ENCODE peak calls at places on chromosomes 2 and 18, in eight cellular contexts. B is stimulated activated naive CD4-positive, alpha-beta T cell; A is ELR; M is heart left ventricle; L is T-helper 1 cell; O is activated effector memory CD4-positive, alpha-beta T cell treated with anti-CD3 and anti-CD28 coated beads, Interleukin-2, amount 50 U/mL, for 16 hours; V is NCI-H2081; X is GM03348. D is an unnamed sample.

GRCh38 chr2:29233428-29233827 is 118.2 kb downstream of the CLIP4 start:
- DNase-seq in L (no peak), B (no peak), O (peak; percentile 49), X (no peak), M (no peak), A (no peak), V (no peak), D (no peak)

GRCh38 chr2:46964835-46965560 is 49.4 kb upstream of the MCFD2 start:
- DNase-seq in X (peak; percentile 43), M (no peak), O (no peak), B (no peak), A (no peak), V (no peak), L (no peak), D (no peak)

GRCh38 chr2:203886579-203887230 is 19.1 kb downstream of the CTLA4 start:
- DNase-seq in L (no peak), A (no peak), X (no peak), V (no peak), B (no peak), M (no peak), O (no peak), D (no peak)

GRCh38 chr18:47263828-47264314 is 12.4 kb upstream of the SKOR2 start:
- DNase-seq in B (no peak), O (no peak), X (no peak), A (peak; percentile 18), L (no peak), V (no peak), M (no peak), D (no peak)

GRCh38 chr2:223563462-223563861 is 38.7 kb downstream of the SCG2 start:
- DNase-seq in L (no peak), B (no peak), X (peak; percentile 66), A (peak; percentile 95), O (no peak), M (no peak), V (peak; percentile 78), D (no peak)

GRCh38 chr2:67137699-67138098 is 259.4 kb upstream of the ETAA1 start:
- DNase-seq in V (peak; percentile 83), M (no peak), X (no peak), A (no peak), L (no peak), O (no peak), B (no peak), D (no peak)

GRCh38 chr2:191970867-191971266 is 124.0 kb upstream of the CAVIN2 start:
- DNase-seq in M (no peak), L (no peak), B (no peak), V (no peak), O (no peak), X (no peak), A (no peak), D (no peak)

GRCh38 chr2:159462961-159463360 is 153.4 kb downstream of the BAZ2B start:
- DNase-seq in X (no peak), L (no peak), B (no peak), O (no peak), V (no peak), M (no peak), A (no peak), D (no peak)

GRCh38 chr2:174350018-174350417 is 15.3 kb downstream of the SP9 start:
- DNase-seq in L (no peak), O (no peak), X (peak; percentile 27), M (no peak), B (no peak), V (peak; percentile 37), A (peak; percentile 51), D (no peak)

GRCh38 chr2:225354281-225354774 is 45.2 kb upstream of the NYAP2 start:
- DNase-seq in A (peak; percentile 89), L (no peak), B (no peak), O (no peak), M (no peak), V (peak; percentile 40), X (peak; percentile 2), D (no peak)

GRCh38 chr2:129605654-129606053 is 373.8 kb upstream of the RAB6C start:
- DNase-seq in A (no peak), O (no peak), X (no peak), V (no peak), B (no peak), M (no peak), L (no peak), D (no peak)

GRCh38 chr2:30949435-30949834 is 142.2 kb upstream of the CAPN13 start:
- DNase-seq in M (no peak), L (no peak), B (no peak), V (no peak), X (no peak), O (no peak), A (no peak), D (no peak)